ENCODE peak calls at places on chromosomes 1 and 21, in five cellular contexts. C, P, Y, S and J are unnamed samples.

GRCh38 chr1:6580588-6581270 is 935 bp downstream of the ZBTB48 start:
- DNase-seq in C (no peak), P (no peak), Y (no peak), S (no peak), J (no peak)

GRCh38 chr1:116127848-116128540 is 16.8 kb downstream of the MAB21L3 start:
- DNase-seq in C (no peak), P (no peak), Y (no peak), S (no peak), J (no peak)

GRCh38 chr1:30665216-30665615 is 58.2 kb downstream of the MATN1 start:
- DNase-seq in C (no peak), P (no peak), Y (no peak), S (peak), J (no peak)

GRCh38 chr1:111648826-111649225 is 29.2 kb downstream of the RAP1A start:
- DNase-seq in C (no peak), P (no peak), Y (no peak), S (no peak), J (no peak)

GRCh38 chr1:244306544-244306943 is 145.2 kb downstream of the ADSS2 start:
- DNase-seq in C (no peak), P (no peak), Y (no peak), S (no peak), J (no peak)

GRCh38 chr1:232143315-232143886 is 486.5 kb downstream of the SIPA1L2 start:
- DNase-seq in C (no peak), P (no peak), Y (no peak), S (peak), J (no peak)

GRCh38 chr1:160954158-160955104 is at the start of gene ITLN2:
- DNase-seq in C (no peak), P (peak), Y (peak), S (peak), J (no peak)

GRCh38 chr21:26112127-26112742 is 58.3 kb downstream of the APP start:
- DNase-seq in C (no peak), P (no peak), Y (no peak), S (no peak), J (no peak)

GRCh38 chr1:186782791-186783190 is 46.0 kb upstream of the PLA2G4A start:
- DNase-seq in C (no peak), P (peak), Y (no peak), S (no peak), J (no peak)

GRCh38 chr1:28680141-28680540 is 11.6 kb downstream of the GMEB1 start:
- DNase-seq in C (no peak), P (no peak), Y (no peak), S (no peak), J (no peak)

GRCh38 chr21:36297555-36297937 is 22.5 kb upstream of the MORC3 start:
- DNase-seq in C (no peak), P (no peak), Y (no peak), S (no peak), J (no peak)

GRCh38 chr1:36968730-36969129 is 65.6 kb downstream of the GRIK3 start:
- DNase-seq in C (no peak), P (no peak), Y (no peak), S (no peak), J (no peak)

GRCh38 chr1:205791568-205792180 is 16.4 kb upstream of the RAB29 start:
- DNase-seq in C (peak), P (peak), Y (peak), S (peak), J (no peak)

GRCh38 chr1:7403265-7404045 is 367.6 kb upstream of the VAMP3 start:
- DNase-seq in C (peak), P (no peak), Y (no peak), S (no peak), J (no peak)

GRCh38 chr1:102970496-102971078 is 137.7 kb downstream of the COL11A1 start:
- DNase-seq in C (no peak), P (peak), Y (peak), S (peak), J (peak)

GRCh38 chr1:46580140-46580903 is 23.7 kb downstream of the MKNK1 start:
- DNase-seq in C (no peak), P (no peak), Y (no peak), S (no peak), J (no peak)